ENCODE peak calls at places on chromosomes 7 and 10, in five cellular contexts. One of them, this sample, is unnamed.

GRCh38 chr10:108112218-108112617 is 947.7 kb upstream of the SORCS1 start:
- DNase-seq in hepatocyte: no peak
- DNase-seq in K562: no peak
- DNase-seq in adrenal gland: no peak
- DNase-seq in Panc1: no peak
- DNase-seq in this sample: no peak

GRCh38 chr10:97719602-97720001 is 6.1 kb downstream of the MARVELD1 start:
- DNase-seq in Panc1: no peak
- DNase-seq in K562: no peak
- DNase-seq in hepatocyte: no peak
- DNase-seq in adrenal gland: no peak
- DNase-seq in this sample: no peak

GRCh38 chr10:73601486-73601921 is 10.4 kb upstream of the USP54 start:
- DNase-seq in K562: no peak
- DNase-seq in Panc1: no peak
- DNase-seq in hepatocyte: peak
- DNase-seq in adrenal gland: no peak
- DNase-seq in this sample: no peak

GRCh38 chr7:29453022-29453421 is 110.6 kb upstream of the PRR15 start:
- DNase-seq in Panc1: no peak
- DNase-seq in K562: no peak
- DNase-seq in hepatocyte: peak
- DNase-seq in adrenal gland: no peak
- DNase-seq in this sample: no peak

GRCh38 chr10:94614558-94614957 is 69.0 kb downstream of the HELLS start:
- DNase-seq in hepatocyte: no peak
- DNase-seq in K562: no peak
- DNase-seq in adrenal gland: no peak
- DNase-seq in Panc1: no peak
- DNase-seq in this sample: no peak

GRCh38 chr7:70477051-70478010 is 654.6 kb upstream of the GALNT17 start:
- DNase-seq in K562: no peak
- DNase-seq in Panc1: no peak
- DNase-seq in hepatocyte: peak
- DNase-seq in adrenal gland: peak
- DNase-seq in this sample: peak

GRCh38 chr7:12518920-12519681 is 51.4 kb upstream of the SCIN start:
- DNase-seq in hepatocyte: peak
- DNase-seq in Panc1: no peak
- DNase-seq in K562: peak
- DNase-seq in adrenal gland: no peak
- DNase-seq in this sample: no peak

GRCh38 chr10:86267286-86268195 is 99.1 kb downstream of the GRID1 start:
- DNase-seq in adrenal gland: peak
- DNase-seq in Panc1: no peak
- DNase-seq in K562: no peak
- DNase-seq in hepatocyte: no peak
- DNase-seq in this sample: no peak

GRCh38 chr10:67076175-67076574 is 150.3 kb downstream of the LRRTM3 start:
- DNase-seq in adrenal gland: peak
- DNase-seq in hepatocyte: peak
- DNase-seq in K562: no peak
- DNase-seq in Panc1: no peak
- DNase-seq in this sample: no peak

GRCh38 chr10:131996508-131997365 is 15.0 kb upstream of the BNIP3 start:
- DNase-seq in K562: no peak
- DNase-seq in adrenal gland: no peak
- DNase-seq in Panc1: no peak
- DNase-seq in hepatocyte: no peak
- DNase-seq in this sample: no peak
- H3K4me3 ChIP-seq in K562: no peak
- H3K4me3 ChIP-seq in adrenal gland: no peak
- H3K4me3 ChIP-seq in Panc1: no peak
- H3K4me3 ChIP-seq in hepatocyte: no peak
- H3K4me3 ChIP-seq in this sample: no peak

GRCh38 chr10:810351-810846 is 120.9 kb upstream of the DIP2C start:
- DNase-seq in hepatocyte: peak
- DNase-seq in Panc1: no peak
- DNase-seq in K562: no peak
- DNase-seq in adrenal gland: no peak
- DNase-seq in this sample: no peak
- TF ChIP-seq CTCF in hepatocyte: peak
- TF ChIP-seq CTCF in Panc1: no peak
- TF ChIP-seq CTCF in K562: peak
- TF ChIP-seq CTCF in adrenal gland: peak
- TF ChIP-seq CTCF in this sample: peak

GRCh38 chr10:74677951-74678350 is 148.4 kb upstream of the KAT6B start:
- DNase-seq in K562: no peak
- DNase-seq in Panc1: no peak
- DNase-seq in hepatocyte: no peak
- DNase-seq in adrenal gland: no peak
- DNase-seq in this sample: no peak

GRCh38 chr10:74683067-74683466 is 143.3 kb upstream of the KAT6B start:
- DNase-seq in Panc1: no peak
- DNase-seq in hepatocyte: no peak
- DNase-seq in K562: no peak
- DNase-seq in adrenal gland: no peak
- DNase-seq in this sample: no peak

GRCh38 chr10:74684462-74684861 is 141.9 kb upstream of the KAT6B start:
- DNase-seq in K562: no peak
- DNase-seq in hepatocyte: no peak
- DNase-seq in Panc1: no peak
- DNase-seq in adrenal gland: no peak
- DNase-seq in this sample: no peak

GRCh38 chr10:74681917-74682627 is 144.3 kb upstream of the KAT6B start:
- DNase-seq in K562: no peak
- DNase-seq in adrenal gland: no peak
- DNase-seq in Panc1: no peak
- DNase-seq in hepatocyte: no peak
- DNase-seq in this sample: no peak

DNA sequence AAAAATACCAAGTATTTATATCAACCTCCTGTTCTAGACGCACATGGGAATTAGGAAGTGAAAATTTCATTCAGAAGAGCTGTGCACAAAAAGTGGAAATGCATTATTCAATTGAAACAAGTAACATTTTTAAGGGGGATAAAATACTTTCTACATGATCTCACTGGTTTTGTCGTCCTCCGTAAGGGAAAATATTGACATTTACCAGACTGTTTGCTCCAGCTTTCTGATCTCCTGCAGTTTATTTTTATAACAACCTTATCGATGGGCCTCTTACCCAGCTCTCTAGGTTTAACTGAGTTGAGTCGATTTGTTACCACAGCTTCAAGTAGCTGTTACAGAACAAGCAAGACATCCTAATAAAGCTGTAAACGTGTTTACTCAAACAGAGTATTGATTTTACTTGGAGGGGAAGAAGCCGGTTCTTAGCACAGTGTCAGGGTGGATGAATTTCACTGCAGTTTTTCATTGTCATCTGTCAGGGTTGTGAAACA is 142.7 kb upstream of the KAT6B start:
- DNase-seq in Panc1: no peak
- DNase-seq in adrenal gland: no peak
- DNase-seq in K562: no peak
- DNase-seq in hepatocyte: no peak
- DNase-seq in this sample: no peak
- H3K4me3 ChIP-seq in Panc1: no peak
- H3K4me3 ChIP-seq in adrenal gland: no peak
- H3K4me3 ChIP-seq in K562: no peak
- H3K4me3 ChIP-seq in hepatocyte: no peak
- H3K4me3 ChIP-seq in this sample: no peak

GRCh38 chr10:74913321-74913980 is 87.1 kb downstream of the KAT6B start:
- DNase-seq in K562: no peak
- DNase-seq in hepatocyte: no peak
- DNase-seq in adrenal gland: no peak
- DNase-seq in Panc1: no peak
- DNase-seq in this sample: no peak
- TF ChIP-seq CTCF in K562: no peak
- TF ChIP-seq CTCF in hepatocyte: no peak
- TF ChIP-seq CTCF in adrenal gland: no peak
- TF ChIP-seq CTCF in Panc1: no peak
- TF ChIP-seq CTCF in this sample: no peak

GRCh38 chr7:7122033-7122478 is 60.3 kb upstream of the C1GALT1 start:
- DNase-seq in adrenal gland: no peak
- DNase-seq in hepatocyte: no peak
- DNase-seq in Panc1: no peak
- DNase-seq in K562: no peak
- DNase-seq in this sample: no peak

GRCh38 chr7:7122701-7123281 is 59.6 kb upstream of the C1GALT1 start:
- DNase-seq in adrenal gland: no peak
- DNase-seq in Panc1: no peak
- DNase-seq in hepatocyte: no peak
- DNase-seq in K562: no peak
- DNase-seq in this sample: no peak

GRCh38 chr7:7127773-7128172 is 54.6 kb upstream of the C1GALT1 start:
- DNase-seq in hepatocyte: no peak
- DNase-seq in Panc1: no peak
- DNase-seq in adrenal gland: no peak
- DNase-seq in K562: no peak
- DNase-seq in this sample: no peak

GRCh38 chr7:7129381-7129780 is 53.0 kb upstream of the C1GALT1 start:
- DNase-seq in adrenal gland: no peak
- DNase-seq in K562: no peak
- DNase-seq in hepatocyte: no peak
- DNase-seq in Panc1: no peak
- DNase-seq in this sample: no peak

GRCh38 chr7:7125993-7126392 is 56.4 kb upstream of the C1GALT1 start:
- DNase-seq in adrenal gland: no peak
- DNase-seq in K562: no peak
- DNase-seq in hepatocyte: no peak
- DNase-seq in Panc1: no peak
- DNase-seq in this sample: no peak
- H3K4me3 ChIP-seq in adrenal gland: no peak
- H3K4me3 ChIP-seq in K562: no peak
- H3K4me3 ChIP-seq in hepatocyte: no peak
- H3K4me3 ChIP-seq in Panc1: no peak
- H3K4me3 ChIP-seq in this sample: no peak

GRCh38 chr7:151818674-151819519 is 58.0 kb downstream of the PRKAG2 start:
- DNase-seq in hepatocyte: peak
- DNase-seq in K562: no peak
- DNase-seq in adrenal gland: no peak
- DNase-seq in Panc1: no peak
- DNase-seq in this sample: no peak
- TF ChIP-seq CTCF in hepatocyte: no peak
- TF ChIP-seq CTCF in K562: no peak
- TF ChIP-seq CTCF in adrenal gland: no peak
- TF ChIP-seq CTCF in Panc1: no peak
- TF ChIP-seq CTCF in this sample: no peak

GRCh38 chr10:130300608-130301025 is 164.4 kb downstream of the GLRX3 start:
- DNase-seq in hepatocyte: no peak
- DNase-seq in adrenal gland: peak
- DNase-seq in K562: no peak
- DNase-seq in Panc1: no peak
- DNase-seq in this sample: no peak
- H3K4me3 ChIP-seq in hepatocyte: no peak
- H3K4me3 ChIP-seq in adrenal gland: no peak
- H3K4me3 ChIP-seq in K562: no peak
- H3K4me3 ChIP-seq in Panc1: no peak
- H3K4me3 ChIP-seq in this sample: no peak

DNA sequence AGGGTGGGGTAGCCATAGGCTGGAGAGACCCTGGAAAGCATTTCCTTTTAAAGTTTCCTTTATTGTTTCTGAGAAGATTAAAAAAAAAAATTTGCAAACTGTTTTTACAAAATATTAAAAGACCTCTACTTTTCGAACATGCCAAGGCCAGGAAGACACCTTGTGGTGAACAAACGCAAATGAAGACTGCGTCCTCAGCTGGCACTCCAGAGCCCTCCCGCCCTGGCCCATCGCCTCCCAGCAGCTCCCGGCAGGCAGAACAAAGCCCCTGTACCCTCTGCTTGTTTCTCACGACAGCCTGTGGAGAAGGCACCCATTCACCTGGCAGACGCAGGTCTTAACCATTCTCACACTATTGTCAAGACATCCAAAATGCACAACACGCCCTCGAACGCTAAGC is 56.4 kb downstream of the ESYT2 start:
- DNase-seq in K562: no peak
- DNase-seq in hepatocyte: no peak
- DNase-seq in Panc1: no peak
- DNase-seq in adrenal gland: no peak
- DNase-seq in this sample: no peak
- TF ChIP-seq CTCF in K562: no peak
- TF ChIP-seq CTCF in hepatocyte: no peak
- TF ChIP-seq CTCF in Panc1: no peak
- TF ChIP-seq CTCF in adrenal gland: no peak
- TF ChIP-seq CTCF in this sample: no peak

This sample was measured in retinal pigment epithelial cell.